ENCODE peak calls at places on chromosome 14, in eight cellular contexts. H is DMS153; O is mesenteric fat pad; Q is effector memory CD4-positive, alpha-beta T cell; C is lower leg skin; K is psoas muscle; A is HCEC 1CT; U is GM03348. G is an unnamed sample.

GRCh38 chr14:42174357-42174756 is 567.7 kb downstream of the LRFN5 start:
- DNase-seq in H (peak; percentile 93), O (no peak), Q (no peak), C (no peak), K (no peak), A (no peak), U (no peak), G (no peak)

GRCh38 chr14:72594099-72594901 is 299.6 kb downstream of the DPF3 start:
- DNase-seq in H (no peak), O (no peak), Q (peak; percentile 18), C (no peak), K (no peak), A (no peak), U (no peak), G (no peak)

GRCh38 chr14:100012928-100013327 is 52.3 kb upstream of the EVL start:
- DNase-seq in H (no peak), O (no peak), Q (no peak), C (no peak), K (no peak), A (no peak), U (no peak), G (no peak)

GRCh38 chr14:28298156-28298555 is 468.4 kb upstream of the FOXG1 start:
- DNase-seq in H (no peak), O (no peak), Q (no peak), C (no peak), K (no peak), A (peak; percentile 17), U (no peak), G (no peak)

GRCh38 chr14:67551940-67552339 is 18.9 kb downstream of the PLEKHH1 start:
- DNase-seq in H (no peak), O (no peak), Q (no peak), C (no peak), K (no peak), A (no peak), U (no peak), G (no peak)

GRCh38 chr14:52002542-52002941 is 13.2 kb downstream of the RTRAF start:
- DNase-seq in H (no peak), O (no peak), Q (no peak), C (no peak), K (no peak), A (no peak), U (no peak), G (no peak)

GRCh38 chr14:39946796-39947195 is 514.6 kb upstream of the FBXO33 start:
- DNase-seq in H (no peak), O (no peak), Q (no peak), C (no peak), K (no peak), A (no peak), U (no peak), G (no peak)

GRCh38 chr14:55237999-55238680 is 33.1 kb upstream of the FBXO34 start:
- DNase-seq in H (no peak), O (no peak), Q (no peak), C (no peak), K (no peak), A (no peak), U (no peak), G (peak; percentile 73)

GRCh38 chr14:79639638-79640037 is 571.7 kb downstream of the DIO2 start:
- DNase-seq in H (no peak), O (no peak), Q (no peak), C (no peak), K (no peak), A (no peak), U (no peak), G (no peak)

GRCh38 chr14:99466719-99467118 is 13.9 kb downstream of the SETD3 start:
- DNase-seq in H (no peak), O (no peak), Q (no peak), C (no peak), K (no peak), A (no peak), U (no peak), G (no peak)

GRCh38 chr14:87186745-87187144 is 806.2 kb downstream of the GALC start:
- DNase-seq in H (no peak), O (no peak), Q (no peak), C (no peak), K (no peak), A (no peak), U (no peak), G (no peak)